ENCODE peak calls at places on chromosomes 7 and 10, in six cellular contexts. R is GM10248, N is retina, Z is T-helper 2 cell, K is NCI-H1436, U is T-cell. C is an unnamed sample.

GRCh38 chr7:45470031-45470430 is 104.1 kb upstream of the ADCY1 start:
- DNase-seq in R (no peak), N (no peak), Z (no peak), K (no peak), U (no peak), C (no peak)

GRCh38 chr7:124497209-124497608 is 268.4 kb downstream of the GPR37 start:
- DNase-seq in R (no peak), N (no peak), Z (no peak), K (peak), U (no peak), C (no peak)

GRCh38 chr7:1549357-1550004 is 6.5 kb downstream of the TMEM184A start:
- DNase-seq in R (no peak), N (no peak), Z (no peak), K (no peak), U (no peak), C (no peak)

GRCh38 chr10:124917168-124917938 is 24.6 kb upstream of the ZRANB1 start:
- DNase-seq in R (peak), N (peak), Z (peak), K (peak), U (peak), C (peak)

GRCh38 chr10:28679941-28680752 is 2.8 kb downstream of the BAMBI start:
- DNase-seq in R (no peak), N (peak), Z (no peak), K (no peak), U (no peak), C (no peak)

GRCh38 chr7:99499356-99499712 is 747 bp downstream of the ZNF394 start:
- DNase-seq in R (peak), N (no peak), Z (no peak), K (no peak), U (no peak), C (peak)

GRCh38 chr10:61836888-61837747 is 64.4 kb upstream of the ARID5B start:
- DNase-seq in R (no peak), N (no peak), Z (no peak), K (no peak), U (no peak), C (no peak)

GRCh38 chr7:108347616-108348015 is 108.6 kb downstream of the NRCAM start:
- DNase-seq in R (no peak), N (no peak), Z (no peak), K (no peak), U (no peak), C (no peak)

GRCh38 chr7:83301416-83301815 is 138.7 kb upstream of the PCLO start:
- DNase-seq in R (no peak), N (no peak), Z (no peak), K (no peak), U (no peak), C (no peak)

GRCh38 chr7:20299647-20300312 is 30.9 kb upstream of the ITGB8 start:
- DNase-seq in R (no peak), N (no peak), Z (no peak), K (no peak), U (no peak), C (no peak)

GRCh38 chr10:120511165-120511564 is 54.1 kb downstream of the PLPP4 start:
- DNase-seq in R (no peak), N (no peak), Z (no peak), K (no peak), U (no peak), C (no peak)

GRCh38 chr7:38398725-38399321 is 125.4 kb upstream of the TARP start:
- DNase-seq in R (peak), N (peak), Z (no peak), K (peak), U (peak), C (peak)

GRCh38 chr7:116951366-116952292 is 1.7 kb upstream of the ST7 start:
- DNase-seq in R (no peak), N (no peak), Z (no peak), K (peak), U (no peak), C (no peak)